ENCODE peak calls at places on chromosomes 11 and 22, in seven cellular contexts. O, U, C, E, L, Q and M are unnamed samples.
A peak's percentile ranks its signal among the peaks of the same experiment; 100 is the strongest.

GRCh38 chr11:58770627-58771457 is 39.1 kb upstream of the GLYAT start:
- DNase-seq in O (no peak), U (no peak), C (no peak), E (no peak), L (no peak), Q (no peak), M (peak; percentile 19)

GRCh38 chr11:36056160-36056751 is 112.4 kb downstream of the LDLRAD3 start:
- DNase-seq in O (peak; percentile 45), U (no peak), C (peak; percentile 74), E (peak; percentile 38), L (peak; percentile 66), Q (no peak), M (peak; percentile 87)

GRCh38 chr11:96130061-96130460 is 206.2 kb upstream of the MTMR2 start:
- DNase-seq in O (no peak), U (no peak), C (no peak), E (no peak), L (no peak), Q (no peak), M (no peak)

GRCh38 chr22:43562843-43563242 is 151.0 kb downstream of the MPPED1 start:
- DNase-seq in O (no peak), U (no peak), C (no peak), E (no peak), L (no peak), Q (no peak), M (no peak)

GRCh38 chr11:104657083-104657482 is 241.2 kb downstream of the CASP12 start:
- DNase-seq in O (no peak), U (no peak), C (no peak), E (no peak), L (no peak), Q (no peak), M (no peak)

GRCh38 chr11:1931791-1932480 is 12.4 kb downstream of the TNNT3 start:
- DNase-seq in O (peak; percentile 42), U (no peak), C (no peak), E (no peak), L (no peak), Q (no peak), M (no peak)

GRCh38 chr11:5042091-5042490 is 4.2 kb upstream of the OR52J3 start:
- DNase-seq in O (no peak), U (no peak), C (no peak), E (no peak), L (no peak), Q (no peak), M (no peak)

GRCh38 chr11:115284766-115285165 is 219.4 kb downstream of the CADM1 start:
- DNase-seq in O (no peak), U (no peak), C (no peak), E (no peak), L (peak; percentile 42), Q (no peak), M (no peak)

GRCh38 chr22:17159504-17159951 is 451 bp upstream of the HDHD5 start:
- DNase-seq in O (no peak), U (peak; percentile 39), C (no peak), E (peak; percentile 34), L (peak; percentile 50), Q (peak; percentile 76), M (peak; percentile 66)

GRCh38 chr11:27429740-27430451 is 42.7 kb downstream of the LGR4 start:
- DNase-seq in O (no peak), U (no peak), C (no peak), E (no peak), L (no peak), Q (no peak), M (peak; percentile 47)